ENCODE peak calls at places on chromosomes 13 and 19, in six cellular contexts. L, U, I, K, N and C are unnamed samples. For H3K4me1, the result is how much of the 10 kb centered on the place peaks cover.

GRCh38 chr13:78121001-78121400 is 202.4 kb upstream of the EDNRB start:
- DNase-seq in U (no peak), K (no peak), N (no peak), I (no peak), L (no peak), C (no peak)

GRCh38 chr13:95206116-95206515 is 95.1 kb downstream of the ABCC4 start:
- DNase-seq in I (no peak), N (no peak), K (no peak), U (no peak), L (no peak), C (no peak)

GRCh38 chr19:31532034-31532433 is 182.8 kb upstream of the TSHZ3 start:
- DNase-seq in N (no peak), I (no peak), L (no peak), U (no peak), K (no peak), C (no peak)

GRCh38 chr13:44307255-44307654 is 66.4 kb upstream of the SERP2 start:
- DNase-seq in K (no peak), U (no peak), L (no peak), N (no peak), I (no peak), C (no peak)

GRCh38 chr13:35866801-35867200 is 264.4 kb downstream of the DCLK1 start:
- DNase-seq in I (no peak), L (no peak), K (no peak), N (no peak), U (no peak), C (no peak)

GRCh38 chr19:2608602-2608922 is 93.9 kb downstream of the GNG7 start:
- DNase-seq in N (no peak), U (no peak), L (no peak), K (no peak), I (no peak), C (no peak)

GRCh38 chr19:9205506-9206113 is 13.8 kb downstream of the OR7D4 start:
- DNase-seq in U (peak), I (no peak), N (peak), L (peak), K (peak), C (peak)

GRCh38 chr13:98044301-98044700 is 90.8 kb downstream of the IPO5 start:
- DNase-seq in I (no peak), L (no peak), N (no peak), U (no peak), K (no peak), C (no peak)

GRCh38 chr13:89737051-89737450 is 1610.4 kb upstream of the MIR17HG start:
- DNase-seq in N (no peak), K (no peak), I (no peak), U (no peak), L (no peak), C (no peak)

GRCh38 chr13:109131698-109132257 is 502.4 kb downstream of the MYO16 start:
- DNase-seq in K (no peak), U (no peak), N (peak), I (no peak), L (no peak), C (no peak)

DNA sequence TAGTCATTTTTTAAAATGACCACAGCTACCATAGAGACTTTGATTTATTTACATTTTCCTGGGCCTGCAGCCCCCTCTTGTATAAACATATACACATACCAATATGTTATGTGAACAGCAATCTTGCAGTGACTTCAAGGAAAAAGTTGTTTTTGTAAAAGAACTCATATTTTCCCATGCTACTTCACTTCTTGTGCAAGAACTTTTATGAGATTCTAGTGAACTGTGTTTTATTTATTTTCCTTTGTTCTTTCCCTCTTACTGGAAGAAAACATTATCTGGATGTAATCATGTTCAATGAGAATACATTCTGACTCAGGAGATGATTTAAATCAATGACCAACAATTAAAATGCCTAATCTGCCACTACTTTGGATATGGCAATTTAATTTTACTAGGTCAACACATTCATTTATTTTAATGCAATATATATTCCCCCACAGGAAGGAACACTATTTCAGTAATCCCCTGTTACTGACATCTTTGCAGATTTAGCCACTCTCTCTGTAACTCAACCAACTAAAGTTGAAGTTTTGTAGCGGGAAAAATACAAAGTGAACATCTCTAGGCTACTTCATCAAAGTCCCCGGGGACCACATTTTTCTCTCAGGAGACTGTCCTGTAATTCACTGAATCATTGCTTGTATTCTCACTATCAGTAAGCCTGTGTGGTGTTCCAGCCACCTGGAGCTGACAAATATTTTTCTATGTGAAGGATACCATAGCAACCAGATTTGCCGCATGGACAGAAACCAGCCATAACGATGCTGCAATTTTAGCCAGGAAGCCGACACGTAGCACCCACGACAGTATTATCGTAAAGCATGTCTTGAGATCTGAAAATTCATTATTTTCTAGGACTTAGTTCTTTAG is 90.5 kb downstream of the STARD13 start:
- DNase-seq in I (no peak), K (no peak), L (no peak), U (no peak), N (peak), C (no peak)
- H3K4me1 ChIP-seq in I (under half), K (under half), L (half or more), U (under half), N (half or more), C (under half)

GRCh38 chr19:19098084-19098702 is 34.4 kb downstream of the SLC25A42 start:
- DNase-seq in L (no peak), U (no peak), N (no peak), K (no peak), I (no peak), C (no peak)
- H3K4me1 ChIP-seq in L (under half), U (under half), N (under half), K (under half), I (under half), C (under half)

DNA sequence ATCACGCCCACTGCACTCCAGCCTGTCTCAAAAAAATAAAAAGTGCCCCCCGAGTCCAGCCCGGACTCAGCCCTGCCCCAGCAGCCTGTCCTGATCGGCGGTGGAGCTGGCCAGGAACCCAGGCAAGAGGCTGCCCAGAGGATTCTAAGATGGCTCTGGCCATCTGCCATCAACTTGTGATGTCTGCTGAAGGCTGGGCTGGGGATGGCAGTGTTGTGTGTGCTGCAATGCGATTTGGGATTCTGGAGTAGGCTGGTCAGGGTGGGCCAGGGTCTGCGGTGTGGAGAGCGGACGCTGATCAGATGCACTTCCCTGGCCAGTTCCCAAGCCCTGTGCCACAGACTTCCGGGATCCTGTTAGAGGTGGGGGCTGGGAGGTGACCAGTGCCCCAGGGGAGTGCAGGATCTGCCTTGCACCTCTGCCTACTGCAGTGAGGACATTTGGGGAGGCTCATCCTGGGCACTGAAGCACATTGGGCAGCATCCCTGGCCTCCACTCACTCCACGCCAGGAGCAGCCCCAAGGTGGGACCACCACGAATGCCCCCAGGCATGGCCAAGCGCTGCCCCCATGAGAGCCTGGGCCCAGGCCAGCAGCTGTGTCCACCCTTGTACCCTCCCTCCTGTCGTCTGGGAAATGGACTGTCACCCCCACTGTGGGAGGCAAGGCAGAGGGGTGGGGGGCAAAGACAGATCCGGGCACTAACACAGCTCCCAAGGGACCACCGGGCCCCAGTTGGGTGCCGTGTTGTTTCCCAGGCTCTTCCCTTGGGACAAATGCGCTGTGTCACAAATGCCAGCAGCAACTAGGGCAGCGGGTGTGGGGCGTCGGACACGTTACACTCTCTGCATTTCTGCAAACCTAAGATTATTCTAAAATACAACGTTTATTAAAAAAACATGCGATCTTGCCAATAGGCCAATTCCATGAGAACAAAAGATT is 3.4 kb upstream of the TBXA2R start:
- DNase-seq in I (no peak), L (no peak), U (peak), N (no peak), K (no peak), C (no peak)
- H3K4me1 ChIP-seq in I (under half), L (under half), U (under half), N (under half), K (under half), C (under half)

GRCh38 chr19:18432275-18433038 is 5.5 kb downstream of the ISYNA1 start:
- DNase-seq in U (no peak), N (no peak), K (no peak), L (no peak), I (no peak), C (no peak)
- H3K4me1 ChIP-seq in U (under half), N (under half), K (under half), L (under half), I (under half), C (under half)

GRCh38 chr13:52001120-52001731 is 10.0 kb downstream of the ATP7B start:
- DNase-seq in U (no peak), N (no peak), L (no peak), I (no peak), K (no peak), C (no peak)

GRCh38 chr13:51999525-51999924 is 11.7 kb downstream of the ATP7B start:
- DNase-seq in K (no peak), N (no peak), U (no peak), I (no peak), L (peak), C (no peak)

GRCh38 chr13:52003551-52003950 is 7.7 kb downstream of the ATP7B start:
- DNase-seq in N (no peak), L (no peak), U (no peak), K (peak), I (no peak), C (no peak)

GRCh38 chr13:52004508-52005183 is 6.6 kb downstream of the ATP7B start:
- DNase-seq in K (peak), L (no peak), U (no peak), I (no peak), N (no peak), C (peak)

DNA sequence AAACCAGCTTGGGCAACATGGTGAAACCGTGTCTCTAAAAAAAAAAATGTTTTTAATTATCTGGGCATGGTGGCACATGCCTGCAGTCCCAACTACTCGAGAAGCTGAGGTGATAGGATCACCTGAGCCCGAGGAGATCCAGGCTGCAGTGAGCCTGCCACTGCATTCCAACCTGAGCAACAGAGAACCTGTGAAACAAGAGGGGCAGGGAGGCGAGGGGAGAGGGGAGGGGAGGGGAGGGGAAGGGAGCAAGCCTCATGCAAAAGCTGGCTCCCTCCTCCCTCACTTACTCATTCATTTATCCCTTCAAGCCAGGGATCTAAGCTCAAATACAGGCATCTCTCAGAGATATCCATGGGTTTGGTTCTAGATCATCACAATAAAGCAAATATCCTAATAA is 8.9 kb downstream of the ATP7B start:
- DNase-seq in K (no peak), I (no peak), U (no peak), N (no peak), L (no peak), C (no peak)
- H3K4me1 ChIP-seq in K (under half), I (under half), U (under half), N (under half), L (under half), C (under half)

GRCh38 chr19:1245884-1246816 is 2.2 kb upstream of the MIDN start:
- DNase-seq in L (peak), K (peak), I (no peak), N (no peak), U (peak), C (peak)

GRCh38 chr19:1245468-1245867 is 2.9 kb upstream of the MIDN start:
- DNase-seq in N (no peak), K (no peak), I (no peak), U (no peak), L (no peak), C (peak)

GRCh38 chr19:1247747-1248453 is 483 bp upstream of the MIDN start:
- DNase-seq in N (peak), K (peak), U (peak), I (no peak), L (peak), C (peak)

GRCh38 chr19:1243768-1244692 is 2.5 kb downstream of the ATP5F1D start:
- DNase-seq in I (no peak), U (peak), L (peak), N (peak), K (peak), C (peak)

DNA sequence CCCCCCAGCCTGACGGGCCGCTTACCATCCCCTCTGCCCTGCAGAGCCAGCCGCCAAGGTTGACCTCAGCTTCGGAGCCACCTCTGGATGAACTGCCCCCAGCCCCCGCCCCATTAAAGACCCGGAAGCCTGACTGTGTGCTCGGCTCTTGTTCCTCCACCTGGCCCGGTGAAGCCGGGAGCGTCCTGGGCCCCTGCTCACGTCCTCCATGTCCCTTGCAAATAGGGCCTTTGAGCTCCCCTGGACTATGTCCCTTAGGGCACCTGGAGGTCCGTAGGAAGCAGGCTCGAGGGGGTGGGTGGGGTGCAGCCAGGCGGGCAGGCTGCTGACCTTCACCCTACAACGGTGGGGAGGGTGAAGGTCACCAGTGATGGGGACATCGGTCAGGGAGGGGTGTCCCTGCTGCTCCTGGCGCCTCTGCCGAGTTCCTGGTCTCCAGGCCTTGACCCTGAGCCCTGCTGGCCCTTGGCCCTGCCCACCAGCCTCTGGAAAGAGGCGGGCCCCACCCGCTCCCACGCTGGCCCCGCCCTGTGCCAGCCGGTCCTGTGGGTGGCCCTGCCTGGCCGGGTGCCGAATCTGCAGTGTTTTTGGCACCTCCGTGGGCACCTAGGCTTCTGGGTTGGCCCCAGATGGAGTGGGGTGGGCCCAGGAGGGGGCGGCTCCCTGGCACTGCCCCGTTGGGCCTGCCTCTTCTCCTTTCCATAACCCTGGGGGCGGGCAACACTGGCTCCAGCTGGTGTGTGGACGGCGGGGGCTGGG is 3.3 kb downstream of the ATP5F1D start:
- DNase-seq in K (peak), I (no peak), L (peak), U (peak), N (no peak), C (peak)
- H3K4me1 ChIP-seq in K (half or more), I (half or more), L (half or more), U (under half), N (half or more), C (under half)

DNA sequence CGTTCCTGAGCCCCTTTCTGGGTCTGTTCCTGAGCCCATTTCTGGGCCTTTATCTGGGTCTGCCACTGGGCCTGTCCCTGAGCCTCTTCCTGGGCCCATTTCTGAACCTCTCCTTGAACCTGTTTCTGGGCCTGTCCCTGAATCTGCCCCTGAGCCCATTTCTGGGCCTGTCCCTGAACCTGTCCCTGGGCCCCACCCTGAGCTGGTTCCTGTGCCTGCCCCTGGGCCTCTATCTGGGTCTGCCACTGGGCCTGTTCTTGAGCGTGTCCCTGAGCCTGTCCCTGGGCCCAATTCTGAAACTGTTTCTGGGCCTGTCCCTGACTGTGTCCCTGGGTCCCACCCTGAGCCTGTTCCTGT is 40.4 kb upstream of the GRTP1 start:
- DNase-seq in I (no peak), N (no peak), K (no peak), L (no peak), U (no peak), C (no peak)
- H3K4me1 ChIP-seq in I (under half), N (under half), K (under half), L (under half), U (under half), C (under half)

GRCh38 chr13:80481589-80481988 is 140.7 kb upstream of the SPRY2 start:
- DNase-seq in U (no peak), I (no peak), K (no peak), N (no peak), L (no peak), C (no peak)
- H3K4me1 ChIP-seq in U (under half), I (under half), K (under half), N (under half), L (under half), C (under half)